ENCODE peak calls at places on chromosomes 6 and 20, in six cellular contexts. One of them, this sample, is unnamed.

GRCh38 chr6:87257565-87257964 is 64.8 kb upstream of the SMIM8 start:
- DNase-seq in left cardiac atrium: no peak
- DNase-seq in BE2C: no peak
- DNase-seq in nephron progenitor cell: no peak
- DNase-seq in AG09319: no peak
- DNase-seq in A549: no peak
- DNase-seq in this sample: no peak

GRCh38 chr20:15613530-15613929 is 959.7 kb downstream of the KIF16B start:
- DNase-seq in nephron progenitor cell: no peak
- DNase-seq in BE2C: no peak
- DNase-seq in left cardiac atrium: peak; percentile 29
- DNase-seq in A549: no peak
- DNase-seq in AG09319: no peak
- DNase-seq in this sample: no peak

GRCh38 chr6:104064876-104065275 is 794.8 kb downstream of the HACE1 start:
- DNase-seq in nephron progenitor cell: no peak
- DNase-seq in BE2C: no peak
- DNase-seq in A549: no peak
- DNase-seq in AG09319: no peak
- DNase-seq in left cardiac atrium: no peak
- DNase-seq in this sample: no peak

GRCh38 chr6:15429146-15430110 is 183.6 kb downstream of the JARID2 start:
- DNase-seq in A549: no peak
- DNase-seq in nephron progenitor cell: no peak
- DNase-seq in AG09319: no peak
- DNase-seq in left cardiac atrium: no peak
- DNase-seq in BE2C: no peak
- DNase-seq in this sample: peak; percentile 35

GRCh38 chr20:57432874-57433491 is 41.8 kb downstream of the RBM38 start:
- DNase-seq in nephron progenitor cell: no peak
- DNase-seq in left cardiac atrium: peak; percentile 61
- DNase-seq in BE2C: no peak
- DNase-seq in A549: peak; percentile 31
- DNase-seq in AG09319: no peak
- DNase-seq in this sample: no peak

GRCh38 chr20:39943336-39943735 is 745.7 kb downstream of the MAFB start:
- DNase-seq in BE2C: no peak
- DNase-seq in left cardiac atrium: no peak
- DNase-seq in A549: no peak
- DNase-seq in AG09319: no peak
- DNase-seq in nephron progenitor cell: no peak
- DNase-seq in this sample: no peak

GRCh38 chr6:73506246-73506645 is 14.6 kb downstream of the EEF1A1 start:
- DNase-seq in AG09319: no peak
- DNase-seq in nephron progenitor cell: no peak
- DNase-seq in BE2C: no peak
- DNase-seq in A549: no peak
- DNase-seq in left cardiac atrium: no peak
- DNase-seq in this sample: no peak

GRCh38 chr20:63025534-63026331 is 19.0 kb upstream of the BHLHE23 start:
- DNase-seq in BE2C: peak; percentile 33
- DNase-seq in A549: peak; percentile 23
- DNase-seq in AG09319: peak; percentile 5
- DNase-seq in nephron progenitor cell: no peak
- DNase-seq in left cardiac atrium: peak; percentile 31
- DNase-seq in this sample: peak; percentile 77

GRCh38 chr6:11999245-11999644 is 12.9 kb upstream of the HIVEP1 start:
- DNase-seq in AG09319: no peak
- DNase-seq in BE2C: no peak
- DNase-seq in nephron progenitor cell: no peak
- DNase-seq in left cardiac atrium: no peak
- DNase-seq in A549: no peak
- DNase-seq in this sample: peak; percentile 16

GRCh38 chr6:156735751-156736150 is 41.4 kb upstream of the ARID1B start:
- DNase-seq in left cardiac atrium: no peak
- DNase-seq in A549: no peak
- DNase-seq in BE2C: no peak
- DNase-seq in nephron progenitor cell: no peak
- DNase-seq in AG09319: no peak
- DNase-seq in this sample: no peak

GRCh38 chr6:111993342-111993741 is 60.6 kb upstream of the CCN6 start:
- DNase-seq in nephron progenitor cell: no peak
- DNase-seq in left cardiac atrium: no peak
- DNase-seq in AG09319: no peak
- DNase-seq in BE2C: no peak
- DNase-seq in A549: no peak
- DNase-seq in this sample: no peak

GRCh38 chr6:147390909-147391536 is 117.5 kb upstream of the SAMD5 start:
- DNase-seq in left cardiac atrium: no peak
- DNase-seq in AG09319: no peak
- DNase-seq in A549: peak; percentile 29
- DNase-seq in nephron progenitor cell: peak; percentile 18
- DNase-seq in BE2C: peak; percentile 31
- DNase-seq in this sample: no peak

This sample was measured in GM03348.